ENCODE peak calls at places on chromosomes 5 and 9, in six cellular contexts. X is PC-3, N is HepG2, J is OCI-LY7, W is gastrocnemius medialis, D is uterus. H is an unnamed sample.

GRCh38 chr9:122011818-122012498 is 81.2 kb downstream of the TTLL11 start:
- DNase-seq in X (no peak), N (no peak), J (no peak), W (no peak), D (no peak), H (no peak)

GRCh38 chr9:136660971-136661540 is 1.7 kb upstream of the EGFL7 start:
- DNase-seq in X (no peak), N (no peak), J (no peak), W (no peak), D (no peak), H (no peak)

GRCh38 chr5:51684794-51685355 is 301.6 kb downstream of the ISL1 start:
- DNase-seq in X (peak; percentile 9), N (no peak), J (no peak), W (no peak), D (no peak), H (no peak)

GRCh38 chr5:143582869-143583268 is 179.4 kb upstream of the NR3C1 start:
- DNase-seq in X (peak; percentile 79), N (no peak), J (peak; percentile 71), W (no peak), D (no peak), H (no peak)

GRCh38 chr5:151661968-151662732 is 24.6 kb downstream of the SPARC start:
- DNase-seq in X (no peak), N (no peak), J (no peak), W (no peak), D (no peak), H (no peak)

GRCh38 chr5:126481243-126481642 is 58.0 kb downstream of the GRAMD2B start:
- DNase-seq in X (no peak), N (no peak), J (no peak), W (no peak), D (no peak), H (peak; percentile 17)

GRCh38 chr9:110099236-110099741 is 108.7 kb downstream of the C9orf152 start:
- DNase-seq in X (peak; percentile 31), N (no peak), J (peak; percentile 47), W (no peak), D (peak; percentile 34), H (peak; percentile 87)

GRCh38 chr5:171518916-171519315 is 99.5 kb downstream of the FGF18 start:
- DNase-seq in X (no peak), N (no peak), J (no peak), W (no peak), D (no peak), H (no peak)

GRCh38 chr9:94802795-94803194 is 76.3 kb downstream of the AOPEP start:
- DNase-seq in X (no peak), N (no peak), J (no peak), W (no peak), D (no peak), H (no peak)

GRCh38 chr5:72767289-72768010 is 49.0 kb upstream of the TNPO1 start:
- DNase-seq in X (peak; percentile 63), N (peak; percentile 86), J (no peak), W (no peak), D (no peak), H (peak; percentile 52)

GRCh38 chr9:121612511-121612998 is 38.9 kb upstream of the DAB2IP start:
- DNase-seq in X (no peak), N (no peak), J (no peak), W (peak; percentile 79), D (no peak), H (no peak)

GRCh38 chr9:79940919-79941318 is 369.2 kb downstream of the TLE4 start:
- DNase-seq in X (no peak), N (no peak), J (no peak), W (no peak), D (no peak), H (no peak)

GRCh38 chr5:141876628-141877477 is 1.4 kb downstream of the PCDH1 start:
- DNase-seq in X (peak; percentile 50), N (no peak), J (no peak), W (no peak), D (no peak), H (peak; percentile 12)

GRCh38 chr5:62112689-62113220 is 193.3 kb upstream of the KIF2A start:
- DNase-seq in X (no peak), N (no peak), J (no peak), W (no peak), D (no peak), H (no peak)

GRCh38 chr5:84306617-84307016 is 78.1 kb downstream of the EDIL3 start:
- DNase-seq in X (peak; percentile 32), N (no peak), J (no peak), W (no peak), D (no peak), H (no peak)

GRCh38 chr5:96483878-96484277 is 50.8 kb upstream of the PCSK1 start:
- DNase-seq in X (peak; percentile 46), N (peak; percentile 32), J (peak; percentile 10), W (no peak), D (no peak), H (peak; percentile 68)

GRCh38 chr5:528625-529511 is 4.6 kb upstream of the SLC9A3 start:
- DNase-seq in X (no peak), N (no peak), J (no peak), W (no peak), D (no peak), H (no peak)

GRCh38 chr9:137547687-137548543 is 2.3 kb downstream of the PNPLA7 start:
- DNase-seq in X (no peak), N (no peak), J (no peak), W (peak; percentile 75), D (no peak), H (no peak)

GRCh38 chr5:38847549-38848341 is 1.9 kb downstream of the OSMR start:
- DNase-seq in X (peak; percentile 41), N (no peak), J (no peak), W (no peak), D (no peak), H (peak; percentile 54)

GRCh38 chr5:137217599-137218200 is 281.4 kb downstream of the SPOCK1 start:
- DNase-seq in X (peak; percentile 49), N (no peak), J (no peak), W (no peak), D (no peak), H (peak; percentile 16)

GRCh38 chr5:142441638-142442037 is 116.8 kb upstream of the SPRY4 start:
- DNase-seq in X (no peak), N (no peak), J (no peak), W (peak; percentile 30), D (peak; percentile 31), H (peak; percentile 76)

GRCh38 chr5:33938507-33938796 is 2.3 kb downstream of the RXFP3 start:
- DNase-seq in X (no peak), N (no peak), J (no peak), W (no peak), D (no peak), H (no peak)

GRCh38 chr5:33936004-33936380 is 194 bp upstream of the RXFP3 start:
- DNase-seq in X (peak; percentile 46), N (no peak), J (no peak), W (no peak), D (peak; percentile 32), H (peak; percentile 70)

GRCh38 chr5:33937017-33937699 is 972 bp downstream of the RXFP3 start:
- DNase-seq in X (no peak), N (no peak), J (no peak), W (no peak), D (no peak), H (peak; percentile 18)

GRCh38 chr5:33937700-33938506 is 1.7 kb downstream of the RXFP3 start:
- DNase-seq in X (no peak), N (no peak), J (no peak), W (no peak), D (no peak), H (no peak)

DNA sequence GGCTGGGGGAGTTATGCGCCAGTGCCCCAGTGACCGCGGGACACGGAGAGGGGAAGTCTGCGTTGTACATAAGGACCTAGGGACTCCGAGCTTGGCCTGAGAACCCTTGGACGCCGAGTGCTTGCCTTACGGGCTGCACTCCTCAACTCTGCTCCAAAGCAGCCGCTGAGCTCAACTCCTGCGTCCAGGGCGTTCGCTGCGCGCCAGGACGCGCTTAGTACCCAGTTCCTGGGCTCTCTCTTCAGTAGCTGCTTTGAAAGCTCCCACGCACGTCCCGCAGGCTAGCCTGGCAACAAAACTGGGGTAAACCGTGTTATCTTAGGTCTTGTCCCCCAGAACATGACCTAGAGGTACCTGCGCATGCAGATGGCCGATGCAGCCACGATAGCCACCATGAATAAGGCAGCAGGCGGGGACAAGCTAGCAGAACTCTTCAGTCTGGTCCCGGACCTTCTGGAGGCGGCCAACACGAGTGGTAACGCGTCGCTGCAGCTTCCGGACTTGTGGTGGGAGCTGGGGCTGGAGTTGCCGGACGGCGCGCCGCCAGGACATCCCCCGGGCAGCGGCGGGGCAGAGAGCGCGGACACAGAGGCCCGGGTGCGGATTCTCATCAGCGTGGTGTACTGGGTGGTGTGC is at the start of gene RXFP3:
- DNase-seq in X (no peak), N (no peak), J (no peak), W (no peak), D (no peak), H (peak; percentile 45)
- H3K4me3 ChIP-seq in X (no peak within 1 kb of the TSS), N (no peak within 1 kb of the TSS), J (no peak within 1 kb of the TSS), W (peak within 1 kb of the TSS; percentile 19), D (no peak within 1 kb of the TSS), H (peak within 1 kb of the TSS; percentile 57)

GRCh38 chr5:99900302-99900811 is 634.8 kb upstream of the FAM174A start:
- DNase-seq in X (peak; percentile 98), N (no peak), J (no peak), W (no peak), D (no peak), H (peak; percentile 18)
- TF ChIP-seq CTCF in X (no peak), N (no peak), J (no peak), W (no peak), D (no peak), H (no peak)

GRCh38 chr5:150490754-150491153 is 17.2 kb upstream of the NDST1 start:
- DNase-seq in X (no peak), N (no peak), J (no peak), W (no peak), D (no peak), H (no peak)

GRCh38 chr5:150488519-150489357 is 19.2 kb upstream of the NDST1 start:
- DNase-seq in X (peak; percentile 67), N (no peak), J (peak; percentile 30), W (peak; percentile 56), D (peak; percentile 81), H (peak; percentile 91)

GRCh38 chr5:150491876-150492275 is 16.1 kb upstream of the NDST1 start:
- DNase-seq in X (no peak), N (no peak), J (no peak), W (no peak), D (no peak), H (no peak)

GRCh38 chr5:150489358-150490295 is 18.3 kb upstream of the NDST1 start:
- DNase-seq in X (no peak), N (no peak), J (peak; percentile 89), W (no peak), D (no peak), H (peak; percentile 59)

GRCh38 chr5:150490296-150490669 is 17.6 kb upstream of the NDST1 start:
- DNase-seq in X (no peak), N (no peak), J (no peak), W (no peak), D (no peak), H (no peak)
- H3K4me3 ChIP-seq in X (no peak overlapping the region), N (no peak overlapping the region), J (peak overlapping the region; percentile 40), W (no peak overlapping the region), D (no peak overlapping the region), H (no peak overlapping the region)

GRCh38 chr9:13479071-13479470 is 199.6 kb upstream of the MPDZ start:
- DNase-seq in X (no peak), N (no peak), J (no peak), W (no peak), D (no peak), H (no peak)
- TF ChIP-seq CTCF in X (no peak), N (no peak), J (no peak), W (no peak), D (no peak), H (no peak)

GRCh38 chr9:115117999-115118470 is at the start of gene TNC:
- DNase-seq in X (peak; percentile 81), N (no peak), J (no peak), W (peak; percentile 12), D (peak; percentile 74), H (peak; percentile 75)
- H3K4me3 ChIP-seq in X (peak within 1 kb of the TSS; percentile 75), N (no peak within 1 kb of the TSS), J (no peak within 1 kb of the TSS), W (no peak within 1 kb of the TSS), D (peak within 1 kb of the TSS; percentile 40), H (peak within 1 kb of the TSS; percentile 37)